ENCODE peak calls at places on chromosomes 1 and 21, in seven cellular contexts. N, Q, M, A, U, T and K are unnamed samples.

GRCh38 chr1:2783435-2784397 is 17.8 kb downstream of the TTC34 start:
- DNase-seq in N (no peak), Q (no peak), M (no peak), A (no peak), U (no peak), T (no peak), K (no peak)

GRCh38 chr1:218705911-218706893 is 361.1 kb downstream of the TGFB2 start:
- DNase-seq in N (no peak), Q (no peak), M (no peak), A (no peak), U (peak), T (no peak), K (peak)

GRCh38 chr1:157363660-157364140 is 188.6 kb downstream of the FCRL5 start:
- DNase-seq in N (no peak), Q (no peak), M (no peak), A (no peak), U (peak), T (peak), K (no peak)

GRCh38 chr21:38263493-38263892 is 6.7 kb downstream of the KCNJ15 start:
- DNase-seq in N (no peak), Q (no peak), M (no peak), A (no peak), U (no peak), T (no peak), K (no peak)

GRCh38 chr21:46326110-46326703 is 2.3 kb downstream of the PCNT start:
- DNase-seq in N (no peak), Q (no peak), M (no peak), A (no peak), U (no peak), T (no peak), K (no peak)

GRCh38 chr1:245566952-245567351 is 412.2 kb downstream of the KIF26B start:
- DNase-seq in N (no peak), Q (no peak), M (no peak), A (no peak), U (no peak), T (no peak), K (no peak)

GRCh38 chr1:61223140-61223539 is 140.8 kb downstream of the NFIA start:
- DNase-seq in N (no peak), Q (no peak), M (no peak), A (no peak), U (no peak), T (no peak), K (no peak)

GRCh38 chr1:37930246-37931142 is 16.4 kb downstream of the INPP5B start:
- DNase-seq in N (no peak), Q (peak), M (no peak), A (peak), U (no peak), T (no peak), K (no peak)